ENCODE peak calls at places on chromosomes 5 and 9, in six cellular contexts. Q is prostate gland, G is HCT116, P is sigmoid colon, I is stomach, K is endothelial cell of umbilical vein. E is an unnamed sample.

GRCh38 chr5:59358005-59358404 is 535.5 kb downstream of the PDE4D start:
- DNase-seq in Q (no peak), G (no peak), P (no peak), I (no peak), K (no peak), E (no peak)

GRCh38 chr5:53087596-53087995 is 22.0 kb downstream of the MOCS2 start:
- DNase-seq in Q (no peak), G (no peak), P (no peak), I (no peak), K (no peak), E (no peak)

GRCh38 chr5:40988761-40989510 is 79.6 kb downstream of the C7 start:
- DNase-seq in Q (no peak), G (no peak), P (no peak), I (no peak), K (no peak), E (no peak)

GRCh38 chr9:72480931-72481330 is 40.5 kb upstream of the TMC1 start:
- DNase-seq in Q (no peak), G (no peak), P (no peak), I (no peak), K (peak), E (no peak)

GRCh38 chr5:179731791-179732411 is 721 bp upstream of the MAML1 start:
- DNase-seq in Q (no peak), G (no peak), P (peak), I (no peak), K (no peak), E (peak)

GRCh38 chr9:90251311-90251710 is 391.3 kb downstream of the DIRAS2 start:
- DNase-seq in Q (no peak), G (no peak), P (no peak), I (no peak), K (no peak), E (no peak)

GRCh38 chr5:124644138-124644537 is 102.3 kb downstream of the ZNF608 start:
- DNase-seq in Q (no peak), G (no peak), P (no peak), I (no peak), K (no peak), E (no peak)

GRCh38 chr5:98510111-98510510 is 263.4 kb upstream of the RGMB start:
- DNase-seq in Q (no peak), G (no peak), P (no peak), I (peak), K (peak), E (no peak)

GRCh38 chr5:14153932-14154646 is 10.9 kb downstream of the TRIO start:
- DNase-seq in Q (peak), G (no peak), P (peak), I (peak), K (peak), E (no peak)

GRCh38 chr9:111794837-111795556 is at the start of gene SHOC1:
- DNase-seq in Q (no peak), G (peak), P (no peak), I (no peak), K (no peak), E (no peak)

GRCh38 chr5:122295138-122295537 is 16.9 kb upstream of the SNCAIP start:
- DNase-seq in Q (no peak), G (peak), P (no peak), I (no peak), K (peak), E (peak)

GRCh38 chr9:3059781-3060468 is 216.0 kb upstream of the PUM3 start:
- DNase-seq in Q (no peak), G (no peak), P (no peak), I (no peak), K (no peak), E (no peak)

GRCh38 chr5:108917596-108917995 is 169.9 kb downstream of the FER start:
- DNase-seq in Q (no peak), G (no peak), P (no peak), I (no peak), K (peak), E (no peak)

GRCh38 chr5:91283899-91284298 is 99.2 kb downstream of the ARRDC3 start:
- DNase-seq in Q (peak), G (peak), P (no peak), I (no peak), K (peak), E (no peak)

GRCh38 chr5:113267361-113267900 is 167.4 kb downstream of the TSSK1B start:
- DNase-seq in Q (no peak), G (no peak), P (no peak), I (no peak), K (no peak), E (no peak)

GRCh38 chr5:93570294-93571110 is 10.5 kb downstream of the NR2F1-AS1 start:
- DNase-seq in Q (no peak), G (no peak), P (no peak), I (no peak), K (no peak), E (no peak)

GRCh38 chr5:65034029-65034781 is 265.5 kb downstream of the CWC27 start:
- DNase-seq in Q (no peak), G (no peak), P (no peak), I (peak), K (no peak), E (no peak)

GRCh38 chr9:16825364-16825763 is 45.1 kb downstream of the BNC2 start:
- DNase-seq in Q (no peak), G (no peak), P (no peak), I (no peak), K (no peak), E (no peak)

GRCh38 chr9:117400131-117400530 is 14.7 kb downstream of the ASTN2 start:
- DNase-seq in Q (peak), G (no peak), P (no peak), I (peak), K (no peak), E (no peak)

GRCh38 chr5:154761062-154761740 is 6.0 kb downstream of the LARP1 start:
- DNase-seq in Q (no peak), G (no peak), P (no peak), I (no peak), K (no peak), E (no peak)

GRCh38 chr9:93675336-93676150 is 99.2 kb downstream of the PHF2 start:
- DNase-seq in Q (no peak), G (no peak), P (peak), I (peak), K (no peak), E (no peak)

GRCh38 chr9:86945868-86946711 is 1.2 kb downstream of the GAS1 start:
- DNase-seq in Q (peak), G (no peak), P (peak), I (peak), K (peak), E (peak)

GRCh38 chr9:94717656-94718225 is 8.8 kb upstream of the AOPEP start:
- DNase-seq in Q (no peak), G (no peak), P (no peak), I (no peak), K (no peak), E (no peak)

GRCh38 chr9:135086597-135087488 is 625 bp upstream of the OLFM1 start:
- DNase-seq in Q (no peak), G (no peak), P (no peak), I (no peak), K (no peak), E (no peak)

GRCh38 chr9:81689343-81690175 is at the start of gene TLE1:
- DNase-seq in Q (peak), G (peak), P (peak), I (peak), K (peak), E (peak)

GRCh38 chr5:95861858-95862561 is 39.5 kb upstream of the GLRX start:
- DNase-seq in Q (no peak), G (no peak), P (no peak), I (no peak), K (peak), E (no peak)

GRCh38 chr9:30504502-30504905 is 1879.9 kb upstream of the ACO1 start:
- DNase-seq in Q (no peak), G (no peak), P (no peak), I (no peak), K (no peak), E (no peak)

GRCh38 chr5:102911973-102912372 is 156.9 kb downstream of the PAM start:
- DNase-seq in Q (no peak), G (peak), P (no peak), I (no peak), K (peak), E (no peak)

GRCh38 chr5:153860482-153860881 is 178.2 kb downstream of the FAM114A2 start:
- DNase-seq in Q (no peak), G (no peak), P (no peak), I (no peak), K (no peak), E (no peak)

GRCh38 chr9:85610074-85610855 is 131.5 kb downstream of the AGTPBP1 start:
- DNase-seq in Q (peak), G (peak), P (no peak), I (no peak), K (peak), E (peak)

GRCh38 chr9:112680731-112681402 is 37.0 kb downstream of the INIP start:
- DNase-seq in Q (no peak), G (no peak), P (no peak), I (no peak), K (no peak), E (no peak)

GRCh38 chr5:163369986-163370385 is 67.4 kb upstream of the CCNG1 start:
- DNase-seq in Q (no peak), G (no peak), P (no peak), I (no peak), K (no peak), E (no peak)

GRCh38 chr5:114953559-114953958 is 216.1 kb downstream of the TRIM36 start:
- DNase-seq in Q (no peak), G (no peak), P (no peak), I (no peak), K (no peak), E (peak)

GRCh38 chr5:168136340-168136739 is 155.1 kb upstream of the WWC1 start:
- DNase-seq in Q (no peak), G (no peak), P (no peak), I (peak), K (no peak), E (no peak)

GRCh38 chr5:73902327-73903051 is 276.5 kb downstream of the ARHGEF28 start:
- DNase-seq in Q (peak), G (peak), P (no peak), I (no peak), K (peak), E (peak)

GRCh38 chr9:87118594-87118993 is 171.3 kb upstream of the GAS1 start:
- DNase-seq in Q (no peak), G (no peak), P (no peak), I (no peak), K (no peak), E (no peak)

GRCh38 chr9:133955821-133956411 is 36.2 kb downstream of the VAV2 start:
- DNase-seq in Q (no peak), G (no peak), P (no peak), I (no peak), K (peak), E (no peak)
- TF ChIP-seq POLR2AphosphoS5 in Q (no peak), G (no peak), P (no peak), I (no peak), K (no peak), E (no peak)

GRCh38 chr5:116234681-116235080 is 149.9 kb downstream of the COMMD10 start:
- DNase-seq in Q (no peak), G (no peak), P (no peak), I (no peak), K (no peak), E (no peak)

GRCh38 chr5:116242363-116242762 is 157.5 kb downstream of the COMMD10 start:
- DNase-seq in Q (no peak), G (no peak), P (no peak), I (no peak), K (peak), E (no peak)

GRCh38 chr5:116237917-116238502 is 153.2 kb downstream of the COMMD10 start:
- DNase-seq in Q (no peak), G (peak), P (no peak), I (no peak), K (no peak), E (no peak)
- TF ChIP-seq CTCF in Q (no peak), G (no peak), P (no peak), I (no peak), K (no peak), E (no peak)

DNA sequence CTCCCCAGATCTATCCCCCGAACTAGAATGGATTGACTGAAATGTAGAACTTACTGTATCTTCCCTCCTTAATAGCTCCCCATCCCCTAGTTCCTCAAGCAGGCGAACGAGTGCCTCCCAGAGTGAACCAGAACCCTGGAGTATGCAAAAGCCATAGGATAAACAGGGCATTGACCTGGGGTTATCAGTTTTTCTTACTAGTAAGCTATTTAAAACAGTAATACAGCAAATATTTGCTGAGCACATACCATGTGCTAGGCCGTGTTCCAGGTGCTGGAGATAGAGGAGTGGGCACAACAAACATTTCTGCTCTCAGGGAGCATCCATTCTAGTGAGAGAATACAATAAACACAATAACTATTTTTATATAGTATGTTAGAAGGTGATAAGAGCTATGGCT is 1.8 kb downstream of the SKP2 start:
- DNase-seq in Q (no peak), G (no peak), P (no peak), I (no peak), K (no peak), E (no peak)
- H3K4me3 ChIP-seq in Q (no peak), G (no peak), P (no peak), I (no peak), K (no peak), E (peak)

GRCh38 chr9:136685216-136685615 is 2.0 kb downstream of the AGPAT2 start:
- DNase-seq in Q (no peak), G (no peak), P (no peak), I (no peak), K (no peak), E (no peak)

GRCh38 chr9:136684339-136684738 is 2.9 kb downstream of the AGPAT2 start:
- DNase-seq in Q (no peak), G (no peak), P (no peak), I (no peak), K (no peak), E (no peak)

GRCh38 chr9:136683755-136684154 is 3.5 kb downstream of the AGPAT2 start:
- DNase-seq in Q (no peak), G (no peak), P (no peak), I (no peak), K (no peak), E (no peak)

GRCh38 chr9:136685792-136686533 is 1.3 kb downstream of the AGPAT2 start:
- DNase-seq in Q (no peak), G (no peak), P (no peak), I (no peak), K (no peak), E (peak)

DNA sequence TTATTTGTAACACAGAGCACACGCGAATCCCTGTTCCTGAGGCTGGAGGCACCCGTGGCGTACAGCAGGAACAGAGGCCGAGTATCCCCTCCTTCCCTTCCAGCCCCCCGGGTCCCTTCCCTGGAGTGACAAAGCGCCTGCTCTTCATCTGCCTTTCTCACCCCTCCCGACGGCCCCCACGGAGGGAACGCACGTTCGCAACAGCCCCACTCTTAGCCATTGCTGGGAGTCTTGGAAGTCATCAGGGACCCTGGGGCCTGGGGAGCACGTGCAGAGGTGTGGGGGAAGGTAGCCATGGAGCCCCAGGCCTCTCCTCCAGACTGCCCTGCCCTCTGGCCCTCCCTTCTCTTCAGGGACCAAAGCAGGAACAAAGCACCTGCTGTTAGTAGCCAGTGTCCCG is 2.5 kb downstream of the AGPAT2 start:
- DNase-seq in Q (no peak), G (no peak), P (no peak), I (no peak), K (no peak), E (no peak)
- TF ChIP-seq POLR2AphosphoS5 in Q (no peak), G (no peak), P (no peak), I (no peak), K (no peak), E (no peak)